ENCODE peak calls at places on chromosomes 5 and 9, in nine cellular contexts. T, A, Z, X, Y, C, P, H and K are unnamed samples.

GRCh38 chr9:128420651-128421473 is at the start of gene CERCAM:
- DNase-seq in T (peak), A (peak), Z (peak), X (peak), Y (peak), C (no peak), P (no peak), H (peak), K (peak)

GRCh38 chr5:73067213-73067612 is 53.2 kb upstream of the TMEM171 start:
- DNase-seq in T (no peak), A (no peak), Z (no peak), X (peak), Y (no peak), C (no peak), P (no peak), H (no peak), K (peak)

GRCh38 chr9:69549310-69550202 is 122.6 kb downstream of the APBA1 start:
- DNase-seq in T (peak), A (no peak), Z (peak), X (peak), Y (no peak), C (peak), P (no peak), H (peak), K (peak)

GRCh38 chr9:111955048-111955447 is 58.4 kb downstream of the UGCG start:
- DNase-seq in T (no peak), A (no peak), Z (no peak), X (no peak), Y (no peak), C (no peak), P (no peak), H (no peak), K (no peak)

GRCh38 chr5:131810510-131811249 is 13.9 kb upstream of the FNIP1 start:
- DNase-seq in T (peak), A (no peak), Z (no peak), X (peak), Y (no peak), C (no peak), P (no peak), H (peak), K (peak)

GRCh38 chr5:169561883-169562282 is 21.7 kb upstream of the SPDL1 start:
- DNase-seq in T (no peak), A (no peak), Z (no peak), X (no peak), Y (peak), C (no peak), P (no peak), H (no peak), K (no peak)

GRCh38 chr5:154249786-154250185 is 59.3 kb downstream of the GALNT10 start:
- DNase-seq in T (no peak), A (no peak), Z (no peak), X (no peak), Y (no peak), C (no peak), P (no peak), H (no peak), K (no peak)

GRCh38 chr9:74496819-74497749 is at the start of gene RORB:
- DNase-seq in T (peak), A (peak), Z (peak), X (peak), Y (peak), C (no peak), P (no peak), H (peak), K (peak)

GRCh38 chr5:57247765-57248164 is 73.9 kb downstream of the GPBP1 start:
- DNase-seq in T (no peak), A (no peak), Z (no peak), X (no peak), Y (no peak), C (no peak), P (no peak), H (no peak), K (no peak)

GRCh38 chr5:137888875-137889759 is at the start of gene PKD2L2:
- DNase-seq in T (peak), A (no peak), Z (no peak), X (peak), Y (peak), C (peak), P (peak), H (no peak), K (peak)

GRCh38 chr9:7325980-7326379 is 473.6 kb downstream of the DMAC1 start:
- DNase-seq in T (no peak), A (no peak), Z (no peak), X (no peak), Y (no peak), C (no peak), P (no peak), H (no peak), K (peak)

GRCh38 chr9:129109504-129109903 is 1.1 kb downstream of the CRAT start:
- DNase-seq in T (peak), A (no peak), Z (no peak), X (no peak), Y (peak), C (no peak), P (no peak), H (peak), K (no peak)

GRCh38 chr9:6984941-6985578 is 227.3 kb downstream of the KDM4C start:
- DNase-seq in T (peak), A (no peak), Z (no peak), X (no peak), Y (no peak), C (no peak), P (no peak), H (no peak), K (no peak)

GRCh38 chr9:76526026-76526425 is 67.0 kb downstream of the GCNT1 start:
- DNase-seq in T (no peak), A (no peak), Z (no peak), X (no peak), Y (no peak), C (no peak), P (no peak), H (no peak), K (no peak)

GRCh38 chr9:114452219-114453169 is 52.8 kb downstream of the WHRN start:
- DNase-seq in T (no peak), A (no peak), Z (no peak), X (no peak), Y (no peak), C (no peak), P (no peak), H (no peak), K (no peak)

GRCh38 chr9:128169925-128170324 is 9.9 kb downstream of the BBLN start:
- DNase-seq in T (no peak), A (no peak), Z (no peak), X (no peak), Y (no peak), C (no peak), P (no peak), H (no peak), K (no peak)

DNA sequence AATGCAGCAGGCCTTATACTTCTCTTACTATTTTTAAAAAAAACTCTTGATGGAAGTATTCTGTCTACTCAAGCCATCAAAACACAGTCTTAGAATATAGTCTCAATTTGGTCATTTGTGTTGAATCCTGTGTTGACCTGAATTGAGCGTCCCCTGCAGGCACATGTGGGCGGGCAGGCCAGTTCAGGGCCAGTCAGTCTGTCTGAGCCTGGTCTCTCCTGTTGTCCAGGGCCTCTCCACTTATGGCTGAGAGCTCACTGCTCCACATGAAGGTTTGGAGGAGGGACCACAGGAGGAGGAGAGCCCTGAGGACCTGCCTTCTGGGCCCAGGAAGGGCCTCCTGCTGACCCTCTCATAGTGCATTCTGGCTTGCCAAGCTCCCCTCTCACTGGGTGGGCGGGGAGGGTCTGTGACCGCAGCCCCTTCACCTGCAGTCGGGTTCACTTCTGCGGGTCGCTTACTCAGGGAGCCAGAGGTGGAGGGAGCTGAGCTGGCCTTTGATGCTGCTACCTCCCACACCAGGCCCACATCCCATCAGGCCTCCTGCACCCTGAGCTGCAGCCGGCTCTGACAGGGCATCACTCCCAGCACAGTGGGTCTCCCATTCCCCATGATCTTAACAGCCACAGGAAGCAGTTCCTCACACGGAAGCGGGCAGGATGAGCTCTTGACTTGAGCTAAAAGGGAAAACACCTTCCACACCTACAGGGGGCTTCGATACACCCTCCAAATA is 178.2 kb upstream of the S1PR3 start:
- DNase-seq in T (no peak), A (no peak), Z (no peak), X (no peak), Y (no peak), C (no peak), P (no peak), H (no peak), K (no peak)
- TF ChIP-seq CTCF in T (no peak), A (no peak), Z (no peak), X (no peak), Y (no peak), C (no peak), P (no peak), H (no peak), K (no peak)

DNA sequence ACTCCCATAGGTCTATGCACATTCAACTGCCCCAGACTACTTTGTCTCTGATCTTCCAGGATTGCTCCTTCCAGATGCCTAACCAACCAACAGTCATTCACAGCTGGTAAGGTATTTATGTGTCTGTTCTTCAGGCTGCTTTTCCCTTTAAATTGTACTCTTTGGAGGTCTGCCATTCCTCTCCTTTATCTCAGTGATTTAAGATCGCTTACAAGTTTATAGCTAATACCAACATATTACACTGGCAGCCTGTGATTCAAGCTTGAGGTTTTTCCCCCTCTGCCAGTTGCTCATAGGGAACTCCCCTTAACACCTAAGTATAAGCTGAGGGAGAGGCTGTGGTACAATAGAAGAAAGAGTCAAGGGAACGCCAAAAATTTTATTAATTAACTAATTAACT is 711.7 kb upstream of the EDIL3 start:
- DNase-seq in T (no peak), A (no peak), Z (no peak), X (no peak), Y (no peak), C (no peak), P (no peak), H (no peak), K (no peak)
- TF ChIP-seq CTCF in T (no peak), A (no peak), Z (no peak), X (no peak), Y (no peak), C (no peak), P (no peak), H (no peak), K (no peak)

GRCh38 chr9:136853596-136854112 is 1.5 kb downstream of the MAMDC4 start:
- DNase-seq in T (no peak), A (no peak), Z (no peak), X (no peak), Y (peak), C (no peak), P (no peak), H (no peak), K (no peak)
- TF ChIP-seq CTCF in T (no peak), A (no peak), Z (no peak), X (no peak), Y (no peak), C (no peak), P (no peak), H (no peak), K (no peak)

GRCh38 chr5:18366234-18366633 is 732.0 kb downstream of the TAF11L14 start:
- DNase-seq in T (no peak), A (no peak), Z (no peak), X (no peak), Y (no peak), C (no peak), P (no peak), H (no peak), K (no peak)
- TF ChIP-seq CTCF in T (no peak), A (no peak), Z (no peak), X (no peak), Y (no peak), C (no peak), P (no peak), H (no peak), K (no peak)

GRCh38 chr5:54443264-54443663 is 12.2 kb upstream of the HSPB3 start:
- DNase-seq in T (peak), A (no peak), Z (peak), X (peak), Y (no peak), C (peak), P (no peak), H (peak), K (peak)
- TF ChIP-seq CTCF in T (peak), A (peak), Z (peak), X (peak), Y (peak), C (peak), P (peak), H (peak), K (peak)

GRCh38 chr9:89743576-89744254 is 138.9 kb downstream of the GADD45G start:
- DNase-seq in T (peak), A (no peak), Z (no peak), X (no peak), Y (no peak), C (no peak), P (no peak), H (no peak), K (no peak)
- TF ChIP-seq CTCF in T (no peak), A (no peak), Z (no peak), X (no peak), Y (no peak), C (no peak), P (no peak), H (no peak), K (no peak)